ENCODE peak calls at places on chromosomes 4 and X, in nine cellular contexts. One of them, this sample, is unnamed.

GRCh38 chr4:125433453-125433852 is 118.7 kb downstream of the FAT4 start:
- DNase-seq in activated CD4-positive, CD25-positive, alpha-beta regulatory T cell: no peak
- DNase-seq in GM20000: no peak
- DNase-seq in activated CD8-positive, alpha-beta memory T cell treated with anti-CD3 and anti-CD28 coated beads for 48 hours: no peak
- DNase-seq in T-helper 17 cell: no peak
- DNase-seq in SK-MEL-5: no peak
- DNase-seq in osteocyte: no peak
- DNase-seq in activated CD4-positive, alpha-beta T cell treated with anti-CD3 and anti-CD28 coated beads for 36 hours: no peak
- DNase-seq in left lung: no peak
- DNase-seq in this sample: peak

GRCh38 chr4:73224886-73225285 is 33.7 kb downstream of the ANKRD17 start:
- DNase-seq in activated CD4-positive, CD25-positive, alpha-beta regulatory T cell: no peak
- DNase-seq in SK-MEL-5: no peak
- DNase-seq in T-helper 17 cell: no peak
- DNase-seq in osteocyte: no peak
- DNase-seq in activated CD4-positive, alpha-beta T cell treated with anti-CD3 and anti-CD28 coated beads for 36 hours: no peak
- DNase-seq in activated CD8-positive, alpha-beta memory T cell treated with anti-CD3 and anti-CD28 coated beads for 48 hours: no peak
- DNase-seq in left lung: no peak
- DNase-seq in GM20000: peak
- DNase-seq in this sample: no peak

GRCh38 chr4:128986908-128987307 is 106.4 kb downstream of the SCLT1 start:
- DNase-seq in activated CD4-positive, alpha-beta T cell treated with anti-CD3 and anti-CD28 coated beads for 36 hours: no peak
- DNase-seq in T-helper 17 cell: no peak
- DNase-seq in activated CD4-positive, CD25-positive, alpha-beta regulatory T cell: no peak
- DNase-seq in activated CD8-positive, alpha-beta memory T cell treated with anti-CD3 and anti-CD28 coated beads for 48 hours: no peak
- DNase-seq in GM20000: no peak
- DNase-seq in left lung: no peak
- DNase-seq in SK-MEL-5: no peak
- DNase-seq in osteocyte: no peak
- DNase-seq in this sample: no peak

GRCh38 chrX:130110379-130111219 is at the start of gene ELF4:
- DNase-seq in T-helper 17 cell: peak
- DNase-seq in activated CD4-positive, CD25-positive, alpha-beta regulatory T cell: peak
- DNase-seq in activated CD4-positive, alpha-beta T cell treated with anti-CD3 and anti-CD28 coated beads for 36 hours: peak
- DNase-seq in left lung: peak
- DNase-seq in osteocyte: no peak
- DNase-seq in GM20000: peak
- DNase-seq in SK-MEL-5: peak
- DNase-seq in activated CD8-positive, alpha-beta memory T cell treated with anti-CD3 and anti-CD28 coated beads for 48 hours: no peak
- DNase-seq in this sample: peak

GRCh38 chr4:40309250-40309774 is 25.8 kb upstream of the CHRNA9 start:
- DNase-seq in osteocyte: peak
- DNase-seq in T-helper 17 cell: peak
- DNase-seq in left lung: peak
- DNase-seq in activated CD4-positive, alpha-beta T cell treated with anti-CD3 and anti-CD28 coated beads for 36 hours: peak
- DNase-seq in activated CD8-positive, alpha-beta memory T cell treated with anti-CD3 and anti-CD28 coated beads for 48 hours: peak
- DNase-seq in SK-MEL-5: peak
- DNase-seq in activated CD4-positive, CD25-positive, alpha-beta regulatory T cell: no peak
- DNase-seq in GM20000: peak
- DNase-seq in this sample: peak

GRCh38 chrX:136480383-136480782 is 7.4 kb upstream of the BRS3 start:
- DNase-seq in activated CD4-positive, CD25-positive, alpha-beta regulatory T cell: no peak
- DNase-seq in left lung: no peak
- DNase-seq in osteocyte: no peak
- DNase-seq in activated CD4-positive, alpha-beta T cell treated with anti-CD3 and anti-CD28 coated beads for 36 hours: no peak
- DNase-seq in SK-MEL-5: no peak
- DNase-seq in GM20000: no peak
- DNase-seq in activated CD8-positive, alpha-beta memory T cell treated with anti-CD3 and anti-CD28 coated beads for 48 hours: no peak
- DNase-seq in T-helper 17 cell: no peak
- DNase-seq in this sample: peak

GRCh38 chr4:154082760-154083530 is 294.1 kb upstream of the SFRP2 start:
- DNase-seq in activated CD8-positive, alpha-beta memory T cell treated with anti-CD3 and anti-CD28 coated beads for 48 hours: no peak
- DNase-seq in SK-MEL-5: peak
- DNase-seq in GM20000: no peak
- DNase-seq in osteocyte: no peak
- DNase-seq in T-helper 17 cell: no peak
- DNase-seq in activated CD4-positive, CD25-positive, alpha-beta regulatory T cell: no peak
- DNase-seq in activated CD4-positive, alpha-beta T cell treated with anti-CD3 and anti-CD28 coated beads for 36 hours: peak
- DNase-seq in left lung: no peak
- DNase-seq in this sample: peak

GRCh38 chr4:57148831-57149230 is 38.6 kb upstream of the IGFBP7 start:
- DNase-seq in left lung: no peak
- DNase-seq in T-helper 17 cell: no peak
- DNase-seq in activated CD4-positive, CD25-positive, alpha-beta regulatory T cell: no peak
- DNase-seq in activated CD8-positive, alpha-beta memory T cell treated with anti-CD3 and anti-CD28 coated beads for 48 hours: no peak
- DNase-seq in activated CD4-positive, alpha-beta T cell treated with anti-CD3 and anti-CD28 coated beads for 36 hours: no peak
- DNase-seq in GM20000: no peak
- DNase-seq in osteocyte: no peak
- DNase-seq in SK-MEL-5: no peak
- DNase-seq in this sample: no peak

GRCh38 chr4:25993564-25994185 is 79.7 kb downstream of the SMIM20 start:
- DNase-seq in activated CD4-positive, alpha-beta T cell treated with anti-CD3 and anti-CD28 coated beads for 36 hours: peak
- DNase-seq in left lung: no peak
- DNase-seq in T-helper 17 cell: no peak
- DNase-seq in GM20000: no peak
- DNase-seq in SK-MEL-5: peak
- DNase-seq in activated CD4-positive, CD25-positive, alpha-beta regulatory T cell: no peak
- DNase-seq in activated CD8-positive, alpha-beta memory T cell treated with anti-CD3 and anti-CD28 coated beads for 48 hours: no peak
- DNase-seq in osteocyte: no peak
- DNase-seq in this sample: peak

GRCh38 chrX:129577473-129577872 is 37.4 kb downstream of the OCRL start:
- DNase-seq in osteocyte: no peak
- DNase-seq in activated CD4-positive, CD25-positive, alpha-beta regulatory T cell: no peak
- DNase-seq in SK-MEL-5: no peak
- DNase-seq in T-helper 17 cell: no peak
- DNase-seq in activated CD4-positive, alpha-beta T cell treated with anti-CD3 and anti-CD28 coated beads for 36 hours: no peak
- DNase-seq in activated CD8-positive, alpha-beta memory T cell treated with anti-CD3 and anti-CD28 coated beads for 48 hours: no peak
- DNase-seq in left lung: no peak
- DNase-seq in GM20000: no peak
- DNase-seq in this sample: peak

GRCh38 chr4:151692821-151693504 is 67.8 kb downstream of the GATB start:
- DNase-seq in activated CD8-positive, alpha-beta memory T cell treated with anti-CD3 and anti-CD28 coated beads for 48 hours: no peak
- DNase-seq in SK-MEL-5: no peak
- DNase-seq in osteocyte: no peak
- DNase-seq in activated CD4-positive, alpha-beta T cell treated with anti-CD3 and anti-CD28 coated beads for 36 hours: no peak
- DNase-seq in GM20000: no peak
- DNase-seq in left lung: no peak
- DNase-seq in activated CD4-positive, CD25-positive, alpha-beta regulatory T cell: no peak
- DNase-seq in T-helper 17 cell: no peak
- DNase-seq in this sample: no peak

GRCh38 chr4:163063891-163064290 is 102.8 kb downstream of the NAF1 start:
- DNase-seq in SK-MEL-5: no peak
- DNase-seq in GM20000: no peak
- DNase-seq in left lung: no peak
- DNase-seq in activated CD4-positive, CD25-positive, alpha-beta regulatory T cell: no peak
- DNase-seq in activated CD8-positive, alpha-beta memory T cell treated with anti-CD3 and anti-CD28 coated beads for 48 hours: no peak
- DNase-seq in T-helper 17 cell: no peak
- DNase-seq in osteocyte: no peak
- DNase-seq in activated CD4-positive, alpha-beta T cell treated with anti-CD3 and anti-CD28 coated beads for 36 hours: no peak
- DNase-seq in this sample: no peak

GRCh38 chr4:94304365-94304971 is 38.2 kb downstream of the HPGDS start:
- DNase-seq in T-helper 17 cell: no peak
- DNase-seq in activated CD4-positive, alpha-beta T cell treated with anti-CD3 and anti-CD28 coated beads for 36 hours: peak
- DNase-seq in left lung: no peak
- DNase-seq in activated CD8-positive, alpha-beta memory T cell treated with anti-CD3 and anti-CD28 coated beads for 48 hours: no peak
- DNase-seq in activated CD4-positive, CD25-positive, alpha-beta regulatory T cell: no peak
- DNase-seq in SK-MEL-5: peak
- DNase-seq in GM20000: peak
- DNase-seq in osteocyte: no peak
- DNase-seq in this sample: peak

GRCh38 chr4:69497081-69497480 is 1.4 kb upstream of the UGT2B4 start:
- DNase-seq in osteocyte: no peak
- DNase-seq in SK-MEL-5: no peak
- DNase-seq in activated CD4-positive, alpha-beta T cell treated with anti-CD3 and anti-CD28 coated beads for 36 hours: no peak
- DNase-seq in activated CD8-positive, alpha-beta memory T cell treated with anti-CD3 and anti-CD28 coated beads for 48 hours: no peak
- DNase-seq in activated CD4-positive, CD25-positive, alpha-beta regulatory T cell: no peak
- DNase-seq in GM20000: no peak
- DNase-seq in left lung: no peak
- DNase-seq in T-helper 17 cell: no peak
- DNase-seq in this sample: no peak

GRCh38 chr4:8560265-8561047 is 19.7 kb upstream of the GPR78 start:
- DNase-seq in activated CD4-positive, CD25-positive, alpha-beta regulatory T cell: no peak
- DNase-seq in GM20000: no peak
- DNase-seq in activated CD8-positive, alpha-beta memory T cell treated with anti-CD3 and anti-CD28 coated beads for 48 hours: no peak
- DNase-seq in osteocyte: no peak
- DNase-seq in left lung: peak
- DNase-seq in T-helper 17 cell: no peak
- DNase-seq in activated CD4-positive, alpha-beta T cell treated with anti-CD3 and anti-CD28 coated beads for 36 hours: no peak
- DNase-seq in SK-MEL-5: no peak
- DNase-seq in this sample: no peak

GRCh38 chr4:35918491-35918977 is 325.8 kb downstream of the ARAP2 start:
- DNase-seq in left lung: no peak
- DNase-seq in activated CD4-positive, CD25-positive, alpha-beta regulatory T cell: no peak
- DNase-seq in T-helper 17 cell: no peak
- DNase-seq in activated CD4-positive, alpha-beta T cell treated with anti-CD3 and anti-CD28 coated beads for 36 hours: no peak
- DNase-seq in GM20000: no peak
- DNase-seq in osteocyte: no peak
- DNase-seq in SK-MEL-5: no peak
- DNase-seq in activated CD8-positive, alpha-beta memory T cell treated with anti-CD3 and anti-CD28 coated beads for 48 hours: no peak
- DNase-seq in this sample: no peak

GRCh38 chr4:149715822-149716585 is 99.6 kb downstream of the IQCM start:
- DNase-seq in activated CD4-positive, CD25-positive, alpha-beta regulatory T cell: no peak
- DNase-seq in osteocyte: no peak
- DNase-seq in T-helper 17 cell: no peak
- DNase-seq in activated CD4-positive, alpha-beta T cell treated with anti-CD3 and anti-CD28 coated beads for 36 hours: no peak
- DNase-seq in GM20000: no peak
- DNase-seq in left lung: peak
- DNase-seq in SK-MEL-5: no peak
- DNase-seq in activated CD8-positive, alpha-beta memory T cell treated with anti-CD3 and anti-CD28 coated beads for 48 hours: no peak
- DNase-seq in this sample: no peak

GRCh38 chr4:17174751-17175150 is 276.3 kb upstream of the LDB2 start:
- DNase-seq in T-helper 17 cell: no peak
- DNase-seq in activated CD4-positive, CD25-positive, alpha-beta regulatory T cell: no peak
- DNase-seq in osteocyte: no peak
- DNase-seq in SK-MEL-5: no peak
- DNase-seq in activated CD8-positive, alpha-beta memory T cell treated with anti-CD3 and anti-CD28 coated beads for 48 hours: no peak
- DNase-seq in activated CD4-positive, alpha-beta T cell treated with anti-CD3 and anti-CD28 coated beads for 36 hours: no peak
- DNase-seq in left lung: no peak
- DNase-seq in GM20000: no peak
- DNase-seq in this sample: no peak

GRCh38 chr4:2812600-2812932 is 19.7 kb downstream of the SH3BP2 start:
- DNase-seq in osteocyte: no peak
- DNase-seq in activated CD8-positive, alpha-beta memory T cell treated with anti-CD3 and anti-CD28 coated beads for 48 hours: no peak
- DNase-seq in activated CD4-positive, alpha-beta T cell treated with anti-CD3 and anti-CD28 coated beads for 36 hours: no peak
- DNase-seq in T-helper 17 cell: no peak
- DNase-seq in GM20000: peak
- DNase-seq in left lung: no peak
- DNase-seq in SK-MEL-5: no peak
- DNase-seq in activated CD4-positive, CD25-positive, alpha-beta regulatory T cell: no peak
- DNase-seq in this sample: no peak

GRCh38 chr4:75621715-75622114 is 8.6 kb downstream of the CDKL2 start:
- DNase-seq in SK-MEL-5: no peak
- DNase-seq in T-helper 17 cell: no peak
- DNase-seq in activated CD4-positive, CD25-positive, alpha-beta regulatory T cell: no peak
- DNase-seq in osteocyte: no peak
- DNase-seq in activated CD4-positive, alpha-beta T cell treated with anti-CD3 and anti-CD28 coated beads for 36 hours: no peak
- DNase-seq in activated CD8-positive, alpha-beta memory T cell treated with anti-CD3 and anti-CD28 coated beads for 48 hours: no peak
- DNase-seq in GM20000: no peak
- DNase-seq in left lung: no peak
- DNase-seq in this sample: no peak

GRCh38 chr4:104491396-104491821 is 3.3 kb downstream of the CXXC4 start:
- DNase-seq in activated CD8-positive, alpha-beta memory T cell treated with anti-CD3 and anti-CD28 coated beads for 48 hours: no peak
- DNase-seq in activated CD4-positive, CD25-positive, alpha-beta regulatory T cell: no peak
- DNase-seq in GM20000: peak
- DNase-seq in osteocyte: no peak
- DNase-seq in SK-MEL-5: peak
- DNase-seq in activated CD4-positive, alpha-beta T cell treated with anti-CD3 and anti-CD28 coated beads for 36 hours: peak
- DNase-seq in T-helper 17 cell: peak
- DNase-seq in left lung: peak
- DNase-seq in this sample: peak

GRCh38 chrX:129726307-129727111 is 12.3 kb upstream of the XPNPEP2 start:
- DNase-seq in osteocyte: peak
- DNase-seq in T-helper 17 cell: no peak
- DNase-seq in activated CD8-positive, alpha-beta memory T cell treated with anti-CD3 and anti-CD28 coated beads for 48 hours: no peak
- DNase-seq in GM20000: no peak
- DNase-seq in left lung: no peak
- DNase-seq in activated CD4-positive, alpha-beta T cell treated with anti-CD3 and anti-CD28 coated beads for 36 hours: peak
- DNase-seq in SK-MEL-5: peak
- DNase-seq in activated CD4-positive, CD25-positive, alpha-beta regulatory T cell: peak
- DNase-seq in this sample: peak

GRCh38 chr4:14095881-14096280 is 468.4 kb upstream of the BOD1L1 start:
- DNase-seq in osteocyte: no peak
- DNase-seq in activated CD4-positive, alpha-beta T cell treated with anti-CD3 and anti-CD28 coated beads for 36 hours: no peak
- DNase-seq in T-helper 17 cell: no peak
- DNase-seq in activated CD4-positive, CD25-positive, alpha-beta regulatory T cell: no peak
- DNase-seq in SK-MEL-5: no peak
- DNase-seq in GM20000: no peak
- DNase-seq in activated CD8-positive, alpha-beta memory T cell treated with anti-CD3 and anti-CD28 coated beads for 48 hours: no peak
- DNase-seq in left lung: no peak
- DNase-seq in this sample: peak

GRCh38 chr4:122384245-122384644 is 5.4 kb downstream of the ADAD1 start:
- DNase-seq in activated CD4-positive, alpha-beta T cell treated with anti-CD3 and anti-CD28 coated beads for 36 hours: no peak
- DNase-seq in activated CD4-positive, CD25-positive, alpha-beta regulatory T cell: no peak
- DNase-seq in T-helper 17 cell: no peak
- DNase-seq in GM20000: no peak
- DNase-seq in activated CD8-positive, alpha-beta memory T cell treated with anti-CD3 and anti-CD28 coated beads for 48 hours: no peak
- DNase-seq in osteocyte: no peak
- DNase-seq in SK-MEL-5: no peak
- DNase-seq in left lung: no peak
- DNase-seq in this sample: no peak

GRCh38 chr4:183960021-183960420 is 54.9 kb downstream of the STOX2 start:
- DNase-seq in T-helper 17 cell: no peak
- DNase-seq in SK-MEL-5: peak
- DNase-seq in left lung: no peak
- DNase-seq in GM20000: no peak
- DNase-seq in activated CD8-positive, alpha-beta memory T cell treated with anti-CD3 and anti-CD28 coated beads for 48 hours: no peak
- DNase-seq in activated CD4-positive, CD25-positive, alpha-beta regulatory T cell: no peak
- DNase-seq in activated CD4-positive, alpha-beta T cell treated with anti-CD3 and anti-CD28 coated beads for 36 hours: no peak
- DNase-seq in osteocyte: no peak
- DNase-seq in this sample: peak

GRCh38 chrX:69062493-69062892 is 102.8 kb downstream of the PJA1 start:
- DNase-seq in T-helper 17 cell: no peak
- DNase-seq in left lung: no peak
- DNase-seq in activated CD4-positive, alpha-beta T cell treated with anti-CD3 and anti-CD28 coated beads for 36 hours: no peak
- DNase-seq in activated CD8-positive, alpha-beta memory T cell treated with anti-CD3 and anti-CD28 coated beads for 48 hours: no peak
- DNase-seq in osteocyte: peak
- DNase-seq in SK-MEL-5: no peak
- DNase-seq in activated CD4-positive, CD25-positive, alpha-beta regulatory T cell: no peak
- DNase-seq in GM20000: no peak
- DNase-seq in this sample: no peak

GRCh38 chrX:150704030-150704613 is 10.9 kb downstream of the MTMR1 start:
- DNase-seq in activated CD8-positive, alpha-beta memory T cell treated with anti-CD3 and anti-CD28 coated beads for 48 hours: no peak
- DNase-seq in T-helper 17 cell: no peak
- DNase-seq in activated CD4-positive, alpha-beta T cell treated with anti-CD3 and anti-CD28 coated beads for 36 hours: peak
- DNase-seq in GM20000: no peak
- DNase-seq in activated CD4-positive, CD25-positive, alpha-beta regulatory T cell: no peak
- DNase-seq in SK-MEL-5: no peak
- DNase-seq in osteocyte: no peak
- DNase-seq in left lung: no peak
- DNase-seq in this sample: no peak

GRCh38 chr4:2364654-2365053 is 53.8 kb downstream of the ZFYVE28 start:
- DNase-seq in SK-MEL-5: no peak
- DNase-seq in activated CD4-positive, CD25-positive, alpha-beta regulatory T cell: peak
- DNase-seq in activated CD8-positive, alpha-beta memory T cell treated with anti-CD3 and anti-CD28 coated beads for 48 hours: peak
- DNase-seq in activated CD4-positive, alpha-beta T cell treated with anti-CD3 and anti-CD28 coated beads for 36 hours: peak
- DNase-seq in osteocyte: no peak
- DNase-seq in GM20000: peak
- DNase-seq in left lung: peak
- DNase-seq in T-helper 17 cell: peak
- DNase-seq in this sample: peak

GRCh38 chr4:150315175-150315574 is 236.9 kb downstream of the DCLK2 start:
- DNase-seq in activated CD4-positive, CD25-positive, alpha-beta regulatory T cell: no peak
- DNase-seq in T-helper 17 cell: no peak
- DNase-seq in activated CD4-positive, alpha-beta T cell treated with anti-CD3 and anti-CD28 coated beads for 36 hours: no peak
- DNase-seq in GM20000: no peak
- DNase-seq in SK-MEL-5: no peak
- DNase-seq in activated CD8-positive, alpha-beta memory T cell treated with anti-CD3 and anti-CD28 coated beads for 48 hours: no peak
- DNase-seq in osteocyte: no peak
- DNase-seq in left lung: no peak
- DNase-seq in this sample: peak

GRCh38 chr4:138911903-138912713 is 103.5 kb upstream of the NOCT start:
- DNase-seq in activated CD4-positive, alpha-beta T cell treated with anti-CD3 and anti-CD28 coated beads for 36 hours: no peak
- DNase-seq in osteocyte: no peak
- DNase-seq in GM20000: no peak
- DNase-seq in T-helper 17 cell: no peak
- DNase-seq in activated CD4-positive, CD25-positive, alpha-beta regulatory T cell: no peak
- DNase-seq in left lung: no peak
- DNase-seq in SK-MEL-5: no peak
- DNase-seq in activated CD8-positive, alpha-beta memory T cell treated with anti-CD3 and anti-CD28 coated beads for 48 hours: no peak
- DNase-seq in this sample: no peak

GRCh38 chr4:113921089-113921842 is 58.2 kb downstream of the ARSJ start:
- DNase-seq in osteocyte: no peak
- DNase-seq in SK-MEL-5: peak
- DNase-seq in activated CD4-positive, alpha-beta T cell treated with anti-CD3 and anti-CD28 coated beads for 36 hours: no peak
- DNase-seq in activated CD8-positive, alpha-beta memory T cell treated with anti-CD3 and anti-CD28 coated beads for 48 hours: no peak
- DNase-seq in activated CD4-positive, CD25-positive, alpha-beta regulatory T cell: no peak
- DNase-seq in T-helper 17 cell: no peak
- DNase-seq in left lung: no peak
- DNase-seq in GM20000: no peak
- DNase-seq in this sample: peak

This sample was measured in A673.